ENCODE peak calls at places on chromosomes 1 and 21, in nine cellular contexts. One of them, this sample, is unnamed.

GRCh38 chr1:32208891-32209309 is at the start of gene DCDC2B:
- DNase-seq in IMR-90: peak
- DNase-seq in AG04450: no peak
- DNase-seq in PC-9: peak
- DNase-seq in tibial artery: no peak
- DNase-seq in foreskin keratinocyte: peak
- DNase-seq in GM23338: peak
- DNase-seq in fibroblast of lung: peak
- DNase-seq in heart left ventricle: no peak
- DNase-seq in this sample: peak

GRCh38 chr1:29703596-29703995 is 467.3 kb downstream of the PTPRU start:
- DNase-seq in foreskin keratinocyte: peak
- DNase-seq in GM23338: peak
- DNase-seq in heart left ventricle: no peak
- DNase-seq in fibroblast of lung: peak
- DNase-seq in tibial artery: no peak
- DNase-seq in IMR-90: peak
- DNase-seq in AG04450: no peak
- DNase-seq in PC-9: peak
- DNase-seq in this sample: peak

GRCh38 chr21:31335957-31336738 is 7.9 kb downstream of the TIAM1 start:
- DNase-seq in AG04450: peak
- DNase-seq in IMR-90: peak
- DNase-seq in GM23338: no peak
- DNase-seq in heart left ventricle: no peak
- DNase-seq in tibial artery: no peak
- DNase-seq in foreskin keratinocyte: peak
- DNase-seq in PC-9: no peak
- DNase-seq in fibroblast of lung: peak
- DNase-seq in this sample: no peak

GRCh38 chr1:19113362-19114092 is 96.5 kb downstream of the UBR4 start:
- DNase-seq in fibroblast of lung: peak
- DNase-seq in heart left ventricle: no peak
- DNase-seq in PC-9: peak
- DNase-seq in AG04450: no peak
- DNase-seq in foreskin keratinocyte: peak
- DNase-seq in GM23338: peak
- DNase-seq in IMR-90: peak
- DNase-seq in tibial artery: no peak
- DNase-seq in this sample: peak

GRCh38 chr1:81846630-81847029 is 45.9 kb downstream of the ADGRL2 start:
- DNase-seq in tibial artery: no peak
- DNase-seq in GM23338: no peak
- DNase-seq in PC-9: no peak
- DNase-seq in AG04450: no peak
- DNase-seq in foreskin keratinocyte: no peak
- DNase-seq in fibroblast of lung: no peak
- DNase-seq in IMR-90: no peak
- DNase-seq in heart left ventricle: no peak
- DNase-seq in this sample: no peak

GRCh38 chr1:81582467-81582986 is 218.2 kb upstream of the ADGRL2 start:
- DNase-seq in fibroblast of lung: peak
- DNase-seq in AG04450: no peak
- DNase-seq in IMR-90: peak
- DNase-seq in heart left ventricle: no peak
- DNase-seq in PC-9: no peak
- DNase-seq in tibial artery: no peak
- DNase-seq in GM23338: no peak
- DNase-seq in foreskin keratinocyte: no peak
- DNase-seq in this sample: no peak

GRCh38 chr1:14500041-14500440 is 98.4 kb upstream of the KAZN start:
- DNase-seq in heart left ventricle: no peak
- DNase-seq in AG04450: no peak
- DNase-seq in fibroblast of lung: no peak
- DNase-seq in tibial artery: no peak
- DNase-seq in IMR-90: no peak
- DNase-seq in PC-9: no peak
- DNase-seq in foreskin keratinocyte: no peak
- DNase-seq in GM23338: no peak
- DNase-seq in this sample: no peak

GRCh38 chr1:41475346-41475745 is 9.1 kb downstream of the EDN2 start:
- DNase-seq in heart left ventricle: peak
- DNase-seq in tibial artery: no peak
- DNase-seq in fibroblast of lung: no peak
- DNase-seq in AG04450: no peak
- DNase-seq in GM23338: no peak
- DNase-seq in PC-9: no peak
- DNase-seq in IMR-90: no peak
- DNase-seq in foreskin keratinocyte: no peak
- DNase-seq in this sample: no peak

GRCh38 chr1:41653574-41653973 is 169.1 kb upstream of the EDN2 start:
- DNase-seq in GM23338: no peak
- DNase-seq in IMR-90: no peak
- DNase-seq in AG04450: no peak
- DNase-seq in tibial artery: no peak
- DNase-seq in fibroblast of lung: no peak
- DNase-seq in PC-9: no peak
- DNase-seq in foreskin keratinocyte: no peak
- DNase-seq in heart left ventricle: no peak
- DNase-seq in this sample: no peak

GRCh38 chr1:218886472-218886871 is 287.2 kb upstream of the LYPLAL1 start:
- DNase-seq in AG04450: no peak
- DNase-seq in heart left ventricle: no peak
- DNase-seq in fibroblast of lung: peak
- DNase-seq in foreskin keratinocyte: peak
- DNase-seq in tibial artery: peak
- DNase-seq in PC-9: no peak
- DNase-seq in IMR-90: peak
- DNase-seq in GM23338: no peak
- DNase-seq in this sample: peak

GRCh38 chr1:175198332-175198731 is 5.8 kb upstream of the KIAA0040 start:
- DNase-seq in foreskin keratinocyte: peak
- DNase-seq in AG04450: no peak
- DNase-seq in fibroblast of lung: no peak
- DNase-seq in PC-9: no peak
- DNase-seq in IMR-90: no peak
- DNase-seq in tibial artery: no peak
- DNase-seq in heart left ventricle: no peak
- DNase-seq in GM23338: no peak
- DNase-seq in this sample: no peak

GRCh38 chr1:34009340-34009975 is 145.6 kb downstream of the HMGB4 start:
- DNase-seq in heart left ventricle: no peak
- DNase-seq in foreskin keratinocyte: no peak
- DNase-seq in GM23338: no peak
- DNase-seq in PC-9: no peak
- DNase-seq in fibroblast of lung: no peak
- DNase-seq in IMR-90: no peak
- DNase-seq in tibial artery: no peak
- DNase-seq in AG04450: no peak
- DNase-seq in this sample: no peak

GRCh38 chr1:89524369-89525168 is at the start of gene LRRC8B:
- DNase-seq in heart left ventricle: peak
- DNase-seq in AG04450: peak
- DNase-seq in tibial artery: peak
- DNase-seq in PC-9: peak
- DNase-seq in foreskin keratinocyte: peak
- DNase-seq in GM23338: peak
- DNase-seq in fibroblast of lung: peak
- DNase-seq in IMR-90: peak
- DNase-seq in this sample: peak

GRCh38 chr1:154495496-154496273 is 6.3 kb upstream of the TDRD10 start:
- DNase-seq in IMR-90: no peak
- DNase-seq in tibial artery: no peak
- DNase-seq in fibroblast of lung: no peak
- DNase-seq in heart left ventricle: no peak
- DNase-seq in foreskin keratinocyte: no peak
- DNase-seq in AG04450: no peak
- DNase-seq in GM23338: no peak
- DNase-seq in PC-9: no peak
- DNase-seq in this sample: no peak

GRCh38 chr1:165053273-165053835 is 303.2 kb downstream of the LMX1A start:
- DNase-seq in tibial artery: no peak
- DNase-seq in GM23338: peak
- DNase-seq in AG04450: no peak
- DNase-seq in fibroblast of lung: no peak
- DNase-seq in heart left ventricle: no peak
- DNase-seq in foreskin keratinocyte: no peak
- DNase-seq in IMR-90: no peak
- DNase-seq in PC-9: no peak
- DNase-seq in this sample: no peak

GRCh38 chr1:200929530-200930278 is 35.0 kb downstream of the INAVA start:
- DNase-seq in GM23338: no peak
- DNase-seq in PC-9: no peak
- DNase-seq in AG04450: no peak
- DNase-seq in fibroblast of lung: no peak
- DNase-seq in tibial artery: no peak
- DNase-seq in foreskin keratinocyte: no peak
- DNase-seq in IMR-90: no peak
- DNase-seq in heart left ventricle: no peak
- DNase-seq in this sample: no peak

GRCh38 chr1:159992161-159992560 is 38.1 kb upstream of the SLAMF9 start:
- DNase-seq in GM23338: peak
- DNase-seq in foreskin keratinocyte: no peak
- DNase-seq in IMR-90: no peak
- DNase-seq in fibroblast of lung: no peak
- DNase-seq in tibial artery: no peak
- DNase-seq in PC-9: no peak
- DNase-seq in AG04450: no peak
- DNase-seq in heart left ventricle: no peak
- DNase-seq in this sample: no peak

GRCh38 chr1:65247419-65248359 is 61.7 kb upstream of the DNAJC6 start:
- DNase-seq in fibroblast of lung: peak
- DNase-seq in tibial artery: no peak
- DNase-seq in PC-9: peak
- DNase-seq in GM23338: no peak
- DNase-seq in foreskin keratinocyte: peak
- DNase-seq in IMR-90: peak
- DNase-seq in AG04450: no peak
- DNase-seq in heart left ventricle: no peak
- DNase-seq in this sample: peak

GRCh38 chr1:161440312-161440894 is 64.9 kb upstream of the FCGR2A start:
- DNase-seq in foreskin keratinocyte: peak
- DNase-seq in heart left ventricle: peak
- DNase-seq in AG04450: no peak
- DNase-seq in PC-9: peak
- DNase-seq in tibial artery: no peak
- DNase-seq in IMR-90: peak
- DNase-seq in GM23338: peak
- DNase-seq in fibroblast of lung: peak
- DNase-seq in this sample: peak

GRCh38 chr1:157504646-157505045 is 47.7 kb downstream of the FCRL5 start:
- DNase-seq in IMR-90: no peak
- DNase-seq in foreskin keratinocyte: no peak
- DNase-seq in fibroblast of lung: no peak
- DNase-seq in GM23338: no peak
- DNase-seq in tibial artery: no peak
- DNase-seq in AG04450: no peak
- DNase-seq in PC-9: no peak
- DNase-seq in heart left ventricle: no peak
- DNase-seq in this sample: peak

DNA sequence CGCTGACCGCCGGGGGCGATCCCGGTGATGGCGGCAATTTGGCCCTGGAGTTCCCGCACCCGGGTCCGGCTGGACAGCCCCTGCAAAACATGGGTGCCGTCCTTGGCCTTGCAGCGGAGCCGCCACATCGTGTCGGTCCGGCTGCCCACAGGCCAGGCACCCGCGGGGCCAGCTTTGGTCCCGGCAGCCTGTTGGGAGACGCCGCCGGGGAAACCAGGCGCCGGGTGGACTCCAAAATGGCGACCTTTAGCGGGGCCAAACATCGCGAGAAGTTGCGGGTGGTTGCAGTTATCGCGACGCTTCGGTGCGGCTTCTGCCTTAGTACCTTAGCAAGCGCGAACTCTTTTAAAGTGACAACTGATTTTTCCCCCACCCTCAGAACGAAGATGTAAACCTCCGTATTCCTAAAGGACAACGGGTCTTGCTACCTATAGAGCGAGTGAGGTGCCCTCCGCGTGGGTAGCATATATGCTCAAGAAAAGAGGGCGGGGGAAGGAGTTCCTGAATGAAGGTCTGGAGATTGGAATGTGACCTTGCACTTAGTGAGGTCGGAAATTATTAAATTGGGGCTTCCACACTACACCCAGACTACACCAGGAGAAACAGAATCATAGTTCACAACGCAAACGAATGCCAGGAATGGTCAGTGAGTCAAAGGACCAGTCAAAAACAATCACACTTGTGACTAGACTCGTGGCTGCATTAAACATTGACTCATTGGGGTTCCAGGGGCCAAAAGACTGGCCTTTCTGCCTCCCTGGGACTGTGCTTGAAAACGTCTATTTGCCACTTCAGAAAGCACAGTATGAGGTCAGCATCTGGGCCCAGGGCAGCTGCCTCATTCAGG is at the start of gene YOD1:
- DNase-seq in IMR-90: peak
- DNase-seq in heart left ventricle: peak
- DNase-seq in GM23338: peak
- DNase-seq in foreskin keratinocyte: peak
- DNase-seq in AG04450: peak
- DNase-seq in tibial artery: peak
- DNase-seq in PC-9: peak
- DNase-seq in fibroblast of lung: peak
- DNase-seq in this sample: peak
- H3K27ac ChIP-seq in IMR-90: peak
- H3K27ac ChIP-seq in heart left ventricle: peak
- H3K27ac ChIP-seq in GM23338: peak
- H3K27ac ChIP-seq in foreskin keratinocyte: peak
- H3K27ac ChIP-seq in AG04450: peak
- H3K27ac ChIP-seq in tibial artery: peak
- H3K27ac ChIP-seq in PC-9: peak
- H3K27ac ChIP-seq in fibroblast of lung: peak
- H3K27ac ChIP-seq in this sample: peak

GRCh38 chr1:1136547-1137230 is 20.8 kb upstream of the C1orf159 start:
- DNase-seq in heart left ventricle: peak
- DNase-seq in AG04450: no peak
- DNase-seq in GM23338: peak
- DNase-seq in foreskin keratinocyte: no peak
- DNase-seq in IMR-90: no peak
- DNase-seq in tibial artery: no peak
- DNase-seq in PC-9: peak
- DNase-seq in fibroblast of lung: no peak
- DNase-seq in this sample: no peak
- H3K27ac ChIP-seq in heart left ventricle: no peak
- H3K27ac ChIP-seq in AG04450: no peak
- H3K27ac ChIP-seq in GM23338: no peak
- H3K27ac ChIP-seq in foreskin keratinocyte: no peak
- H3K27ac ChIP-seq in IMR-90: no peak
- H3K27ac ChIP-seq in tibial artery: no peak
- H3K27ac ChIP-seq in PC-9: no peak
- H3K27ac ChIP-seq in fibroblast of lung: no peak
- H3K27ac ChIP-seq in this sample: no peak

GRCh38 chr1:12407962-12408288 is 178.1 kb downstream of the VPS13D start:
- DNase-seq in GM23338: no peak
- DNase-seq in AG04450: no peak
- DNase-seq in tibial artery: no peak
- DNase-seq in PC-9: no peak
- DNase-seq in heart left ventricle: no peak
- DNase-seq in fibroblast of lung: no peak
- DNase-seq in IMR-90: no peak
- DNase-seq in foreskin keratinocyte: no peak
- DNase-seq in this sample: no peak
- H3K27ac ChIP-seq in GM23338: no peak
- H3K27ac ChIP-seq in AG04450: no peak
- H3K27ac ChIP-seq in tibial artery: peak
- H3K27ac ChIP-seq in PC-9: no peak
- H3K27ac ChIP-seq in heart left ventricle: no peak
- H3K27ac ChIP-seq in fibroblast of lung: no peak
- H3K27ac ChIP-seq in IMR-90: peak
- H3K27ac ChIP-seq in foreskin keratinocyte: no peak
- H3K27ac ChIP-seq in this sample: no peak

GRCh38 chr1:3187415-3188149 is 118.6 kb downstream of the PRDM16 start:
- DNase-seq in IMR-90: no peak
- DNase-seq in tibial artery: no peak
- DNase-seq in GM23338: no peak
- DNase-seq in AG04450: no peak
- DNase-seq in foreskin keratinocyte: no peak
- DNase-seq in PC-9: no peak
- DNase-seq in heart left ventricle: no peak
- DNase-seq in fibroblast of lung: no peak
- DNase-seq in this sample: no peak
- H3K27ac ChIP-seq in IMR-90: no peak
- H3K27ac ChIP-seq in tibial artery: peak
- H3K27ac ChIP-seq in GM23338: no peak
- H3K27ac ChIP-seq in AG04450: no peak
- H3K27ac ChIP-seq in foreskin keratinocyte: no peak
- H3K27ac ChIP-seq in PC-9: no peak
- H3K27ac ChIP-seq in heart left ventricle: peak
- H3K27ac ChIP-seq in fibroblast of lung: no peak
- H3K27ac ChIP-seq in this sample: no peak